ENCODE peak calls at places on chromosomes 5 and 9, in seven cellular contexts. I is A549, B is NCI-H510A, K is mucosa of descending colon, G is progenitor cell of endocrine pancreas, A is activated T-cell treated with anti-CD3 and anti-CD28 coated beads for 24 hours, W is COR-L47. C is an unnamed sample.

GRCh38 chr9:482736-483135 is 268.1 kb downstream of the DOCK8 start:
- DNase-seq in I (no peak), B (no peak), K (no peak), G (no peak), A (no peak), W (no peak), C (no peak)

GRCh38 chr5:149486726-149487635 is 64.3 kb downstream of the CSNK1A1 start:
- DNase-seq in I (no peak), B (no peak), K (no peak), G (no peak), A (no peak), W (no peak), C (no peak)

GRCh38 chr9:16363073-16363781 is 507.2 kb downstream of the BNC2 start:
- DNase-seq in I (no peak), B (no peak), K (no peak), G (no peak), A (no peak), W (no peak), C (no peak)

GRCh38 chr9:75699017-75699416 is 191.5 kb upstream of the PCSK5 start:
- DNase-seq in I (no peak), B (no peak), K (no peak), G (no peak), A (no peak), W (no peak), C (no peak)

GRCh38 chr5:43616535-43616934 is 13.6 kb downstream of the NNT start:
- DNase-seq in I (no peak), B (no peak), K (no peak), G (no peak), A (no peak), W (no peak), C (no peak)

GRCh38 chr5:38845555-38846378 is at the start of gene OSMR:
- DNase-seq in I (peak; percentile 96), B (no peak), K (peak; percentile 75), G (peak; percentile 32), A (no peak), W (no peak), C (peak; percentile 96)

GRCh38 chr5:159619826-159620225 is 289.5 kb upstream of the IL12B start:
- DNase-seq in I (no peak), B (no peak), K (no peak), G (no peak), A (no peak), W (no peak), C (no peak)

GRCh38 chr9:135840107-135840506 is 67.2 kb downstream of the CAMSAP1 start:
- DNase-seq in I (no peak), B (no peak), K (no peak), G (no peak), A (no peak), W (no peak), C (no peak)

C was measured in mesenteric fat pad.